ENCODE peak calls at places on chromosomes 13 and 19, in six cellular contexts. O is iPS DF 6.9; J is heart left ventricle; R is stimulated activated CD8-positive, alpha-beta memory T cell treated with anti-CD3 and anti-CD28 coated beads, Interleukin-7, amount 100 ng/mL, for 48 hours; X is activated CD4-positive, alpha-beta T cell treated with anti-CD3 and anti-CD28 coated beads, Interleukin-2, amount 10 ng/mL, durations not matched to agents 24 days and 14 days; E is EH. B is an unnamed sample.

GRCh38 chr13:50951366-50951765 is 41.8 kb downstream of the RNASEH2B start:
- DNase-seq in O (no peak), J (no peak), R (no peak), X (no peak), E (no peak), B (no peak)

GRCh38 chr13:80463673-80464352 is 122.9 kb upstream of the SPRY2 start:
- DNase-seq in O (no peak), J (no peak), R (no peak), X (no peak), E (no peak), B (no peak)

GRCh38 chr13:74026753-74027152 is 107.5 kb downstream of the KLF12 start:
- DNase-seq in O (peak), J (no peak), R (peak), X (peak), E (peak), B (peak)

GRCh38 chr19:756232-756631 is 5.3 kb downstream of the MISP start:
- DNase-seq in O (no peak), J (no peak), R (peak), X (no peak), E (peak), B (no peak)

GRCh38 chr13:28609936-28610335 is 49.0 kb upstream of the POMP start:
- DNase-seq in O (no peak), J (no peak), R (no peak), X (no peak), E (peak), B (no peak)

GRCh38 chr19:3135961-3136683 is at the start of gene GNA15:
- DNase-seq in O (no peak), J (peak), R (no peak), X (peak), E (no peak), B (no peak)

GRCh38 chr19:19510432-19510831 is 4.9 kb downstream of the TSSK6 start:
- DNase-seq in O (no peak), J (no peak), R (no peak), X (no peak), E (peak), B (no peak)

GRCh38 chr13:89490661-89491060 is 1819.5 kb downstream of the SLITRK5 start:
- DNase-seq in O (no peak), J (no peak), R (no peak), X (no peak), E (no peak), B (no peak)

GRCh38 chr19:6060600-6061391 is 49.5 kb downstream of the RFX2 start:
- DNase-seq in O (no peak), J (no peak), R (no peak), X (peak), E (peak), B (no peak)

GRCh38 chr13:83221813-83222241 is 660.4 kb downstream of the SLITRK1 start:
- DNase-seq in O (no peak), J (no peak), R (no peak), X (no peak), E (peak), B (no peak)

GRCh38 chr19:41939861-41940442 is 11.7 kb upstream of the ERFL start:
- DNase-seq in O (no peak), J (no peak), R (no peak), X (peak), E (peak), B (peak)

B was measured in H1.